ENCODE peak calls at places on chromosomes 13 and 19, in eight cellular contexts. One of them, this sample, is unnamed.

GRCh38 chr13:33353210-33353609 is 67.7 kb upstream of the STARD13 start:
- DNase-seq in NCI-H460: no peak
- DNase-seq in cardiac muscle cell: no peak
- DNase-seq in choroid plexus epithelial cell: no peak
- DNase-seq in nucleus accumbens: no peak
- DNase-seq in WERI-Rb-1: peak
- DNase-seq in GM10248: peak
- DNase-seq in fibroblast of mammary gland: no peak
- DNase-seq in this sample: no peak

GRCh38 chr19:10417598-10418280 is 2.6 kb upstream of the PDE4A start:
- DNase-seq in NCI-H460: no peak
- DNase-seq in choroid plexus epithelial cell: peak
- DNase-seq in nucleus accumbens: no peak
- DNase-seq in WERI-Rb-1: no peak
- DNase-seq in GM10248: no peak
- DNase-seq in fibroblast of mammary gland: no peak
- DNase-seq in cardiac muscle cell: peak
- DNase-seq in this sample: no peak

GRCh38 chr19:34217952-34218817 is 36.2 kb upstream of the GARRE1 start:
- DNase-seq in choroid plexus epithelial cell: peak
- DNase-seq in fibroblast of mammary gland: peak
- DNase-seq in cardiac muscle cell: no peak
- DNase-seq in GM10248: peak
- DNase-seq in NCI-H460: no peak
- DNase-seq in WERI-Rb-1: no peak
- DNase-seq in nucleus accumbens: no peak
- DNase-seq in this sample: peak

GRCh38 chr19:39144487-39145071 is 19.0 kb downstream of the PAK4 start:
- DNase-seq in choroid plexus epithelial cell: peak
- DNase-seq in cardiac muscle cell: no peak
- DNase-seq in WERI-Rb-1: no peak
- DNase-seq in fibroblast of mammary gland: peak
- DNase-seq in NCI-H460: no peak
- DNase-seq in GM10248: no peak
- DNase-seq in nucleus accumbens: no peak
- DNase-seq in this sample: no peak

GRCh38 chr13:94305463-94305862 is 174.0 kb downstream of the DCT start:
- DNase-seq in GM10248: no peak
- DNase-seq in cardiac muscle cell: no peak
- DNase-seq in fibroblast of mammary gland: peak
- DNase-seq in nucleus accumbens: no peak
- DNase-seq in WERI-Rb-1: no peak
- DNase-seq in choroid plexus epithelial cell: peak
- DNase-seq in NCI-H460: no peak
- DNase-seq in this sample: peak

GRCh38 chr19:45568732-45569131 is 15.9 kb downstream of the OPA3 start:
- DNase-seq in fibroblast of mammary gland: peak
- DNase-seq in GM10248: no peak
- DNase-seq in cardiac muscle cell: no peak
- DNase-seq in nucleus accumbens: no peak
- DNase-seq in NCI-H460: no peak
- DNase-seq in choroid plexus epithelial cell: peak
- DNase-seq in WERI-Rb-1: no peak
- DNase-seq in this sample: no peak

GRCh38 chr19:32748497-32748896 is 28.9 kb downstream of the TDRD12 start:
- DNase-seq in choroid plexus epithelial cell: no peak
- DNase-seq in fibroblast of mammary gland: no peak
- DNase-seq in WERI-Rb-1: peak
- DNase-seq in cardiac muscle cell: no peak
- DNase-seq in GM10248: peak
- DNase-seq in nucleus accumbens: no peak
- DNase-seq in NCI-H460: no peak
- DNase-seq in this sample: no peak

GRCh38 chr13:40187836-40188591 is 478.4 kb downstream of the FOXO1 start:
- DNase-seq in choroid plexus epithelial cell: peak
- DNase-seq in GM10248: no peak
- DNase-seq in cardiac muscle cell: no peak
- DNase-seq in nucleus accumbens: no peak
- DNase-seq in NCI-H460: no peak
- DNase-seq in WERI-Rb-1: no peak
- DNase-seq in fibroblast of mammary gland: no peak
- DNase-seq in this sample: no peak

GRCh38 chr13:94641432-94641941 is 39.8 kb downstream of the GPR180 start:
- DNase-seq in fibroblast of mammary gland: peak
- DNase-seq in WERI-Rb-1: no peak
- DNase-seq in cardiac muscle cell: no peak
- DNase-seq in GM10248: no peak
- DNase-seq in nucleus accumbens: no peak
- DNase-seq in choroid plexus epithelial cell: peak
- DNase-seq in NCI-H460: no peak
- DNase-seq in this sample: peak

GRCh38 chr13:104823709-104824108 is 1711.8 kb downstream of the EFNB2 start:
- DNase-seq in fibroblast of mammary gland: no peak
- DNase-seq in nucleus accumbens: no peak
- DNase-seq in WERI-Rb-1: no peak
- DNase-seq in GM10248: no peak
- DNase-seq in cardiac muscle cell: no peak
- DNase-seq in NCI-H460: no peak
- DNase-seq in choroid plexus epithelial cell: no peak
- DNase-seq in this sample: no peak

GRCh38 chr13:31538067-31539042 is 201.0 kb upstream of the RXFP2 start:
- DNase-seq in cardiac muscle cell: peak
- DNase-seq in WERI-Rb-1: no peak
- DNase-seq in GM10248: no peak
- DNase-seq in choroid plexus epithelial cell: peak
- DNase-seq in NCI-H460: peak
- DNase-seq in fibroblast of mammary gland: peak
- DNase-seq in nucleus accumbens: no peak
- DNase-seq in this sample: no peak

GRCh38 chr19:37948362-37948761 is 41.4 kb downstream of the SIPA1L3 start:
- DNase-seq in nucleus accumbens: no peak
- DNase-seq in choroid plexus epithelial cell: no peak
- DNase-seq in GM10248: no peak
- DNase-seq in fibroblast of mammary gland: no peak
- DNase-seq in NCI-H460: no peak
- DNase-seq in WERI-Rb-1: no peak
- DNase-seq in cardiac muscle cell: no peak
- DNase-seq in this sample: no peak

GRCh38 chr13:25756916-25757315 is 294.9 kb downstream of the SHISA2 start:
- DNase-seq in NCI-H460: no peak
- DNase-seq in WERI-Rb-1: no peak
- DNase-seq in choroid plexus epithelial cell: no peak
- DNase-seq in cardiac muscle cell: peak
- DNase-seq in fibroblast of mammary gland: no peak
- DNase-seq in nucleus accumbens: no peak
- DNase-seq in GM10248: no peak
- DNase-seq in this sample: no peak

GRCh38 chr13:30787747-30788535 is 52.6 kb downstream of the ALOX5AP start:
- DNase-seq in GM10248: no peak
- DNase-seq in WERI-Rb-1: no peak
- DNase-seq in fibroblast of mammary gland: peak
- DNase-seq in choroid plexus epithelial cell: no peak
- DNase-seq in NCI-H460: no peak
- DNase-seq in cardiac muscle cell: no peak
- DNase-seq in nucleus accumbens: no peak
- DNase-seq in this sample: no peak

GRCh38 chr19:33471111-33471996 is 50.2 kb downstream of the PEPD start:
- DNase-seq in NCI-H460: no peak
- DNase-seq in cardiac muscle cell: no peak
- DNase-seq in GM10248: no peak
- DNase-seq in fibroblast of mammary gland: no peak
- DNase-seq in choroid plexus epithelial cell: no peak
- DNase-seq in WERI-Rb-1: no peak
- DNase-seq in nucleus accumbens: no peak
- DNase-seq in this sample: no peak

GRCh38 chr13:31913459-31913858 is 118.1 kb upstream of the FRY start:
- DNase-seq in GM10248: no peak
- DNase-seq in choroid plexus epithelial cell: no peak
- DNase-seq in fibroblast of mammary gland: peak
- DNase-seq in nucleus accumbens: no peak
- DNase-seq in NCI-H460: peak
- DNase-seq in cardiac muscle cell: no peak
- DNase-seq in WERI-Rb-1: no peak
- DNase-seq in this sample: no peak

GRCh38 chr13:60612593-60612992 is 215.6 kb downstream of the TDRD3 start:
- DNase-seq in choroid plexus epithelial cell: no peak
- DNase-seq in NCI-H460: no peak
- DNase-seq in WERI-Rb-1: no peak
- DNase-seq in cardiac muscle cell: no peak
- DNase-seq in nucleus accumbens: no peak
- DNase-seq in GM10248: no peak
- DNase-seq in fibroblast of mammary gland: no peak
- DNase-seq in this sample: no peak

GRCh38 chr13:107035778-107036177 is 467.8 kb upstream of the ARGLU1 start:
- DNase-seq in GM10248: no peak
- DNase-seq in WERI-Rb-1: no peak
- DNase-seq in fibroblast of mammary gland: no peak
- DNase-seq in cardiac muscle cell: no peak
- DNase-seq in choroid plexus epithelial cell: peak
- DNase-seq in NCI-H460: no peak
- DNase-seq in nucleus accumbens: no peak
- DNase-seq in this sample: peak

GRCh38 chr19:9883231-9883758 is 48.2 kb downstream of the PIN1 start:
- DNase-seq in fibroblast of mammary gland: no peak
- DNase-seq in nucleus accumbens: peak
- DNase-seq in NCI-H460: no peak
- DNase-seq in WERI-Rb-1: peak
- DNase-seq in GM10248: no peak
- DNase-seq in choroid plexus epithelial cell: no peak
- DNase-seq in cardiac muscle cell: no peak
- DNase-seq in this sample: no peak

GRCh38 chr19:4350726-4351125 is 7.4 kb downstream of the MPND start:
- DNase-seq in cardiac muscle cell: no peak
- DNase-seq in NCI-H460: no peak
- DNase-seq in GM10248: no peak
- DNase-seq in choroid plexus epithelial cell: no peak
- DNase-seq in fibroblast of mammary gland: no peak
- DNase-seq in WERI-Rb-1: no peak
- DNase-seq in nucleus accumbens: no peak
- DNase-seq in this sample: no peak

GRCh38 chr19:41705393-41706174 is 2.8 kb upstream of the CEACAM5 start:
- DNase-seq in choroid plexus epithelial cell: peak
- DNase-seq in WERI-Rb-1: no peak
- DNase-seq in cardiac muscle cell: no peak
- DNase-seq in NCI-H460: peak
- DNase-seq in fibroblast of mammary gland: peak
- DNase-seq in GM10248: peak
- DNase-seq in nucleus accumbens: no peak
- DNase-seq in this sample: peak

GRCh38 chr19:3897936-3898335 is 17.5 kb downstream of the ATCAY start:
- DNase-seq in cardiac muscle cell: no peak
- DNase-seq in NCI-H460: no peak
- DNase-seq in fibroblast of mammary gland: no peak
- DNase-seq in nucleus accumbens: no peak
- DNase-seq in GM10248: no peak
- DNase-seq in choroid plexus epithelial cell: no peak
- DNase-seq in WERI-Rb-1: no peak
- DNase-seq in this sample: no peak

GRCh38 chr13:50919291-50919690 is 9.7 kb downstream of the RNASEH2B start:
- DNase-seq in nucleus accumbens: no peak
- DNase-seq in NCI-H460: no peak
- DNase-seq in fibroblast of mammary gland: no peak
- DNase-seq in WERI-Rb-1: no peak
- DNase-seq in choroid plexus epithelial cell: no peak
- DNase-seq in GM10248: no peak
- DNase-seq in cardiac muscle cell: no peak
- DNase-seq in this sample: no peak

GRCh38 chr19:3668331-3669133 is 31.7 kb downstream of the PIP5K1C start:
- DNase-seq in cardiac muscle cell: no peak
- DNase-seq in WERI-Rb-1: peak
- DNase-seq in GM10248: no peak
- DNase-seq in fibroblast of mammary gland: peak
- DNase-seq in choroid plexus epithelial cell: peak
- DNase-seq in NCI-H460: no peak
- DNase-seq in nucleus accumbens: no peak
- DNase-seq in this sample: no peak

GRCh38 chr19:53977429-53977990 is 13.9 kb upstream of the CACNG6 start:
- DNase-seq in WERI-Rb-1: peak
- DNase-seq in cardiac muscle cell: peak
- DNase-seq in fibroblast of mammary gland: peak
- DNase-seq in nucleus accumbens: peak
- DNase-seq in choroid plexus epithelial cell: peak
- DNase-seq in GM10248: peak
- DNase-seq in NCI-H460: peak
- DNase-seq in this sample: peak

GRCh38 chr19:38693380-38694223 is 46.2 kb downstream of the ACTN4 start:
- DNase-seq in nucleus accumbens: no peak
- DNase-seq in fibroblast of mammary gland: peak
- DNase-seq in cardiac muscle cell: no peak
- DNase-seq in NCI-H460: peak
- DNase-seq in GM10248: peak
- DNase-seq in choroid plexus epithelial cell: peak
- DNase-seq in WERI-Rb-1: no peak
- DNase-seq in this sample: no peak

GRCh38 chr13:99086149-99086868 is 108.4 kb upstream of the DOCK9 start:
- DNase-seq in choroid plexus epithelial cell: peak
- DNase-seq in GM10248: peak
- DNase-seq in WERI-Rb-1: peak
- DNase-seq in nucleus accumbens: no peak
- DNase-seq in cardiac muscle cell: peak
- DNase-seq in NCI-H460: peak
- DNase-seq in fibroblast of mammary gland: peak
- DNase-seq in this sample: no peak

GRCh38 chr13:104553156-104553555 is 1486.9 kb upstream of the SLC10A2 start:
- DNase-seq in NCI-H460: no peak
- DNase-seq in fibroblast of mammary gland: no peak
- DNase-seq in nucleus accumbens: no peak
- DNase-seq in GM10248: no peak
- DNase-seq in cardiac muscle cell: no peak
- DNase-seq in WERI-Rb-1: no peak
- DNase-seq in choroid plexus epithelial cell: peak
- DNase-seq in this sample: no peak

GRCh38 chr13:69999875-70000274 is 107.8 kb upstream of the ATXN8OS start:
- DNase-seq in NCI-H460: no peak
- DNase-seq in choroid plexus epithelial cell: no peak
- DNase-seq in GM10248: no peak
- DNase-seq in cardiac muscle cell: no peak
- DNase-seq in WERI-Rb-1: no peak
- DNase-seq in fibroblast of mammary gland: no peak
- DNase-seq in nucleus accumbens: no peak
- DNase-seq in this sample: no peak

GRCh38 chr19:12733369-12733896 is 1.1 kb downstream of the TRIR start:
- DNase-seq in choroid plexus epithelial cell: peak
- DNase-seq in cardiac muscle cell: no peak
- DNase-seq in NCI-H460: no peak
- DNase-seq in fibroblast of mammary gland: peak
- DNase-seq in WERI-Rb-1: peak
- DNase-seq in GM10248: peak
- DNase-seq in nucleus accumbens: no peak
- DNase-seq in this sample: no peak

GRCh38 chr19:47356900-47357299 is 7.8 kb downstream of the DHX34 start:
- DNase-seq in fibroblast of mammary gland: no peak
- DNase-seq in NCI-H460: no peak
- DNase-seq in nucleus accumbens: no peak
- DNase-seq in GM10248: no peak
- DNase-seq in choroid plexus epithelial cell: no peak
- DNase-seq in WERI-Rb-1: no peak
- DNase-seq in cardiac muscle cell: no peak
- DNase-seq in this sample: no peak

GRCh38 chr13:37127706-37128241 is 22.3 kb upstream of the CSNK1A1L start:
- DNase-seq in nucleus accumbens: no peak
- DNase-seq in cardiac muscle cell: no peak
- DNase-seq in NCI-H460: no peak
- DNase-seq in choroid plexus epithelial cell: peak
- DNase-seq in GM10248: no peak
- DNase-seq in fibroblast of mammary gland: peak
- DNase-seq in WERI-Rb-1: no peak
- DNase-seq in this sample: peak

GRCh38 chr19:58563034-58563573 is 4.7 kb upstream of the UBE2M start:
- DNase-seq in fibroblast of mammary gland: no peak
- DNase-seq in GM10248: peak
- DNase-seq in cardiac muscle cell: no peak
- DNase-seq in choroid plexus epithelial cell: no peak
- DNase-seq in NCI-H460: no peak
- DNase-seq in WERI-Rb-1: peak
- DNase-seq in nucleus accumbens: no peak
- DNase-seq in this sample: no peak